ENCODE peak calls at places on chromosomes 1 and 21, in five cellular contexts. One of them, this sample, is unnamed.

GRCh38 chr1:89990976-89991831 is 3.7 kb upstream of the ZNF326 start:
- DNase-seq in A549: no peak
- DNase-seq in GM12878: no peak
- DNase-seq in IMR-90: peak; percentile 28
- DNase-seq in K562: peak; percentile 31
- DNase-seq in this sample: no peak

GRCh38 chr21:16419188-16419874 is 689.5 kb downstream of the USP25 start:
- DNase-seq in K562: no peak
- DNase-seq in IMR-90: peak; percentile 57
- DNase-seq in GM12878: no peak
- DNase-seq in A549: no peak
- DNase-seq in this sample: peak; percentile 59

GRCh38 chr1:244335456-244335855 is 116.3 kb downstream of the ADSS2 start:
- DNase-seq in GM12878: no peak
- DNase-seq in K562: no peak
- DNase-seq in A549: no peak
- DNase-seq in IMR-90: no peak
- DNase-seq in this sample: no peak

GRCh38 chr1:236259043-236259442 is 22.7 kb downstream of the ERO1B start:
- DNase-seq in GM12878: no peak
- DNase-seq in A549: no peak
- DNase-seq in K562: no peak
- DNase-seq in IMR-90: no peak
- DNase-seq in this sample: no peak

GRCh38 chr1:42348498-42348897 is 13.5 kb upstream of the FOXJ3 start:
- DNase-seq in A549: no peak
- DNase-seq in K562: no peak
- DNase-seq in GM12878: no peak
- DNase-seq in IMR-90: no peak
- DNase-seq in this sample: no peak

GRCh38 chr1:61079898-61080336 is 2.4 kb upstream of the NFIA start:
- DNase-seq in IMR-90: peak; percentile 67
- DNase-seq in A549: no peak
- DNase-seq in GM12878: no peak
- DNase-seq in K562: peak; percentile 96
- DNase-seq in this sample: peak; percentile 72

GRCh38 chr21:14675774-14676530 is 129.8 kb upstream of the SAMSN1 start:
- DNase-seq in K562: peak; percentile 67
- DNase-seq in IMR-90: no peak
- DNase-seq in A549: no peak
- DNase-seq in GM12878: peak; percentile 48
- DNase-seq in this sample: no peak

GRCh38 chr1:109932679-109933078 is 22.0 kb downstream of the CSF1 start:
- DNase-seq in K562: no peak
- DNase-seq in IMR-90: no peak
- DNase-seq in GM12878: no peak
- DNase-seq in A549: no peak
- DNase-seq in this sample: no peak

GRCh38 chr1:42937141-42937696 is 21.4 kb downstream of the SLC2A1 start:
- DNase-seq in GM12878: no peak
- DNase-seq in K562: peak; percentile 49
- DNase-seq in A549: no peak
- DNase-seq in IMR-90: peak; percentile 85
- DNase-seq in this sample: no peak

GRCh38 chr1:219710529-219711194 is 97.8 kb upstream of the ZC3H11B start:
- DNase-seq in IMR-90: peak; percentile 84
- DNase-seq in K562: peak; percentile 20
- DNase-seq in A549: no peak
- DNase-seq in GM12878: no peak
- DNase-seq in this sample: no peak

GRCh38 chr1:214537219-214537618 is 14.2 kb downstream of the PTPN14 start:
- DNase-seq in K562: no peak
- DNase-seq in GM12878: no peak
- DNase-seq in IMR-90: peak; percentile 69
- DNase-seq in A549: no peak
- DNase-seq in this sample: no peak

GRCh38 chr1:34787461-34788420 is 5.1 kb upstream of the GJA4 start:
- DNase-seq in K562: peak; percentile 74
- DNase-seq in GM12878: no peak
- DNase-seq in A549: no peak
- DNase-seq in IMR-90: peak; percentile 39
- DNase-seq in this sample: no peak

GRCh38 chr1:221714227-221715116 is 27.4 kb downstream of the DUSP10 start:
- DNase-seq in A549: no peak
- DNase-seq in IMR-90: no peak
- DNase-seq in K562: peak; percentile 85
- DNase-seq in GM12878: no peak
- DNase-seq in this sample: no peak

GRCh38 chr1:40919475-40920011 is 57.4 kb upstream of the CITED4 start:
- DNase-seq in K562: no peak
- DNase-seq in GM12878: no peak
- DNase-seq in A549: no peak
- DNase-seq in IMR-90: no peak
- DNase-seq in this sample: no peak

GRCh38 chr1:25692560-25692959 is 76.0 kb downstream of the MAN1C1 start:
- DNase-seq in K562: peak; percentile 52
- DNase-seq in IMR-90: no peak
- DNase-seq in A549: peak; percentile 25
- DNase-seq in GM12878: no peak
- DNase-seq in this sample: peak; percentile 73

GRCh38 chr1:153801786-153802697 is 26.8 kb downstream of the SLC27A3 start:
- DNase-seq in A549: no peak
- DNase-seq in GM12878: no peak
- DNase-seq in IMR-90: no peak
- DNase-seq in K562: no peak
- DNase-seq in this sample: no peak

GRCh38 chr1:189657715-189658114 is 819.9 kb downstream of the BRINP3 start:
- DNase-seq in A549: peak; percentile 2
- DNase-seq in IMR-90: no peak
- DNase-seq in K562: no peak
- DNase-seq in GM12878: no peak
- DNase-seq in this sample: no peak

GRCh38 chr21:38806153-38806941 is 618 bp downstream of the ETS2 start:
- DNase-seq in A549: no peak
- DNase-seq in GM12878: no peak
- DNase-seq in IMR-90: no peak
- DNase-seq in K562: peak; percentile 47
- DNase-seq in this sample: peak; percentile 74

GRCh38 chr1:143691400-143691891 is 280.3 kb downstream of the FAM72C start:
- DNase-seq in A549: peak; percentile 50
- DNase-seq in GM12878: no peak
- DNase-seq in K562: peak; percentile 50
- DNase-seq in IMR-90: peak; percentile 39
- DNase-seq in this sample: no peak

GRCh38 chr1:19435181-19435580 is 50.2 kb downstream of the CAPZB start:
- DNase-seq in GM12878: no peak
- DNase-seq in K562: no peak
- DNase-seq in IMR-90: peak; percentile 81
- DNase-seq in A549: no peak
- DNase-seq in this sample: no peak

GRCh38 chr1:22387888-22388564 is 63.6 kb upstream of the ZBTB40 start:
- DNase-seq in K562: no peak
- DNase-seq in A549: no peak
- DNase-seq in GM12878: no peak
- DNase-seq in IMR-90: no peak
- DNase-seq in this sample: no peak

GRCh38 chr1:220028496-220028895 is 17.8 kb downstream of the EPRS1 start:
- DNase-seq in IMR-90: no peak
- DNase-seq in GM12878: no peak
- DNase-seq in K562: no peak
- DNase-seq in A549: no peak
- DNase-seq in this sample: peak; percentile 12

GRCh38 chr1:145996433-145997155 is at the start of gene TXNIP:
- DNase-seq in K562: peak; percentile 99
- DNase-seq in A549: peak; percentile 99
- DNase-seq in GM12878: peak; percentile 51
- DNase-seq in IMR-90: peak; percentile 96
- DNase-seq in this sample: peak; percentile 95

GRCh38 chr1:145995964-145996432 is 381 bp downstream of the TXNIP start:
- DNase-seq in GM12878: no peak
- DNase-seq in IMR-90: no peak
- DNase-seq in K562: peak; percentile 66
- DNase-seq in A549: no peak
- DNase-seq in this sample: no peak

GRCh38 chr1:146001734-146002133 is 5.4 kb upstream of the TXNIP start:
- DNase-seq in GM12878: no peak
- DNase-seq in IMR-90: no peak
- DNase-seq in K562: no peak
- DNase-seq in A549: no peak
- DNase-seq in this sample: no peak

GRCh38 chr1:145997156-145998023 is 1.0 kb upstream of the TXNIP start:
- DNase-seq in K562: peak; percentile 71
- DNase-seq in GM12878: no peak
- DNase-seq in IMR-90: no peak
- DNase-seq in A549: no peak
- DNase-seq in this sample: peak; percentile 42

DNA sequence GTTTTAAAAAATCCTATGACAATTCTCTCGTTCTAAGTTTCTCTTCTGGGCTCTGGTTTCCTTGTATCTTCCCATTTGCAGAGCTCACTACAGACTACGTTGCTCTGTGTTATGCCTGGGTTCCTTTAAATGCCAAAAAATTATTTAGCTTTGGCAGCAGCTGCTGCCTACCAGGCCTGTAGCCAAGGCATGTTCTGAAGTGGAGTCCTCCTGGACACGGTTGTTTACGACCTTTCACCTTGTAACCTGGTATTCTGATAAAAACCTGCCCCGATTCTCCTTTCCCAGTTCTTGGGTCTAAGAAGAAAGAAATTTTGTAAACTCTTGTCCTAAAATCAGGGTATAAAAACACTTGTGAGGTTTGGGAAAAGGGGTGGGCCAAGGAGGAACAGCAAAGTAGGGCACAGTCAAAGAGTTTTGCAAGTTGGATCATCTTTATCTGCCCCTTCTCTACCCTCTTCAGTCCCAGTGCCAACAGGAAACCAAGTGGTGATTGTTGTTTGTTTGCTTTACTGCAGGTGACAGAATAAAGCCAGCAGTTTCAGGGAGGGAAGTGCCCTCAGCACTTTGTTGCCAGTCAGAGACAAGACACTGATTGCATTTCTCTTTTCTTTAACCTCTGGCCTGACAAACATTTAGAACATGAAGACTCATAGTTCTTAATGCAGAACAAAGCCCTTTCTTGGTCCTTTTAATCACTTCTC is 3.1 kb upstream of the TXNIP start:
- DNase-seq in GM12878: no peak
- DNase-seq in A549: no peak
- DNase-seq in IMR-90: no peak
- DNase-seq in K562: no peak
- DNase-seq in this sample: no peak
- TF ChIP-seq RCOR1 in GM12878: no peak
- TF ChIP-seq RCOR1 in A549: no peak
- TF ChIP-seq RCOR1 in IMR-90: no peak
- TF ChIP-seq RCOR1 in K562: no peak
- TF ChIP-seq RCOR1 in this sample: no peak

DNA sequence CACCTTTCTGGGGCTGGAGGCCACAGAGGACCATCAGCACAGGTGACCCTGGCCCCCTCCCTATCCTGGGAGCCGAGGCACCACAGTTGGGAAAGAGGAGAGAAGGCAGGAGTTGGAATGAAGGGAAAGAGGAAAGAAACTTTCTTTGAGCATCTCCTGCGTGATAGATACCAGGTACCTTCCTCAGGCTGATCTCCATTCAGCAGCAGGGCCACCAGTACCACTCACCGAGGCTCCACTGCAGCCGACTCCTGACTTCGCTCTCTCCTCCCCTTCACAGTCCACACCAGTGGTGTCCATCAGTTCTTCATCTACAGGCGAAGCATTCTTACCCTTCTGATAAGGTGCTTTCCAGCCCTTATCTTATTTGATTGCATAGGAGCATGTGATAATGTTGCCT is 55.3 kb downstream of the LGR6 start:
- DNase-seq in K562: no peak
- DNase-seq in A549: no peak
- DNase-seq in IMR-90: no peak
- DNase-seq in GM12878: no peak
- DNase-seq in this sample: no peak
- TF ChIP-seq RCOR1 in K562: no peak
- TF ChIP-seq RCOR1 in A549: no peak
- TF ChIP-seq RCOR1 in IMR-90: no peak
- TF ChIP-seq RCOR1 in GM12878: no peak
- TF ChIP-seq RCOR1 in this sample: no peak

DNA sequence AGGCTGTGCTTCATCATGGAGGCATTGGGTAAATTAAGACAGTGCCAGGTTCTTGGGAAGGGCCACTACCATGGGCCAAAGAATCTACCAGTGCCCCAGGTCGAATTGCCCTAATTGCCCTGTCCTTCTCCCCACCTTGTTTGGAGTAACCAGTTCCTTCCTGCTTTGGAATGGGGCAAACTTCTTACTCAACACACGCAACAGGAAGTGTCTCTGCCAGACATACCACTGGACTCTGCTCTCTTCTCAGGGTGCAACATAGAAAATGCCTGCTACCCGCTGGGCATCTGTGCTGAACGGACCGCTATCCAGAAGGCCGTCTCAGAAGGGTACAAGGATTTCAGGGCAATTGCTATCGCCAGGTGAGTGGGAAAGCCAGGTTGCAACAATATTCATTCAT is 15.8 kb downstream of the CDA start:
- DNase-seq in A549: no peak
- DNase-seq in GM12878: no peak
- DNase-seq in IMR-90: peak; percentile 10
- DNase-seq in K562: no peak
- DNase-seq in this sample: no peak
- TF ChIP-seq RCOR1 in A549: no peak
- TF ChIP-seq RCOR1 in GM12878: no peak
- TF ChIP-seq RCOR1 in IMR-90: no peak
- TF ChIP-seq RCOR1 in K562: no peak
- TF ChIP-seq RCOR1 in this sample: no peak

GRCh38 chr1:206774096-206774495 is 1.8 kb upstream of the IL10 start:
- DNase-seq in A549: no peak
- DNase-seq in K562: no peak
- DNase-seq in GM12878: no peak
- DNase-seq in IMR-90: no peak
- DNase-seq in this sample: no peak

GRCh38 chr1:206779565-206780091 is 7.3 kb upstream of the IL10 start:
- DNase-seq in A549: no peak
- DNase-seq in IMR-90: no peak
- DNase-seq in GM12878: no peak
- DNase-seq in K562: no peak
- DNase-seq in this sample: no peak

GRCh38 chr1:206772228-206773002 is at the start of gene IL10:
- DNase-seq in K562: no peak
- DNase-seq in A549: no peak
- DNase-seq in GM12878: no peak
- DNase-seq in IMR-90: no peak
- DNase-seq in this sample: no peak

GRCh38 chr1:206771353-206771722 is 765 bp downstream of the IL19 start:
- DNase-seq in K562: no peak
- DNase-seq in GM12878: no peak
- DNase-seq in IMR-90: no peak
- DNase-seq in A549: no peak
- DNase-seq in this sample: no peak

DNA sequence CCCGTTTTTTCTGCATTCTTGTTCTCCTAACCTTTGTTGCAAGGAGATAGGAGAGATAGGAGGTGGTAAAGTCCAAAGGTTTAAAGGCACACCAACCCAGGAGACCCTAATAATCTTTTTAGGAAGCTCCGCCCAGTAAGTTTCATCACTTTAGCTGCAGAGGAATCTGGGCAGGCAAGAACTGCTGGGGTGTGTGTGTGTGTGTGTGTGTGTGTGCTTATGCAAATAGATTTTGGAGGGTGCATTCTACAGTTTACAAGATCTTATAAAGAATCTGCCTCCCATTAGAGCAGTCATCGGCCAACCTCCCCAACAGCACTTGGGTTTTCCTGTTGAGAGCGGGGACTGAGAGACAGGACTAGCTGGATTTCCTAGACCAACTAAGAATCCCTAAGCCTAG is 3.9 kb upstream of the IL10 start:
- DNase-seq in A549: no peak
- DNase-seq in K562: no peak
- DNase-seq in IMR-90: no peak
- DNase-seq in GM12878: no peak
- DNase-seq in this sample: no peak
- TF ChIP-seq RCOR1 in A549: no peak
- TF ChIP-seq RCOR1 in K562: no peak
- TF ChIP-seq RCOR1 in IMR-90: no peak
- TF ChIP-seq RCOR1 in GM12878: no peak
- TF ChIP-seq RCOR1 in this sample: no peak

This sample was measured in SK-N-SH.